ENCODE peak calls at places on chromosome 2, in five cellular contexts. X, C, L, P and K are unnamed samples.

GRCh38 chr2:47805850-47806249 is 22.9 kb downstream of the MSH6 start:
- DNase-seq in L (no peak), X (no peak), C (no peak), P (no peak), K (no peak)

GRCh38 chr2:150485871-150486538 is 1.5 kb downstream of the RND3 start:
- DNase-seq in X (peak; percentile 75), L (peak; percentile 48), P (peak; percentile 75), C (peak; percentile 62), K (peak; percentile 85)

GRCh38 chr2:216694201-216694825 is 1.0 kb downstream of the IGFBP5 start:
- DNase-seq in P (peak; percentile 80), C (peak; percentile 72), X (no peak), L (no peak), K (peak; percentile 70)

GRCh38 chr2:197932374-197932773 is 128.0 kb downstream of the PLCL1 start:
- DNase-seq in C (no peak), P (no peak), L (no peak), X (no peak), K (no peak)

GRCh38 chr2:59276033-59276432 is 1034.9 kb upstream of the FANCL start:
- DNase-seq in C (peak; percentile 39), X (no peak), P (peak; percentile 65), L (no peak), K (no peak)

GRCh38 chr2:149464396-149464795 is 123.2 kb downstream of the MMADHC start:
- DNase-seq in L (no peak), X (no peak), C (no peak), P (no peak), K (no peak)

GRCh38 chr2:237673130-237673921 is 45.9 kb downstream of the LRRFIP1 start:
- DNase-seq in L (no peak), P (no peak), X (peak; percentile 75), C (peak; percentile 65), K (peak; percentile 78)

GRCh38 chr2:72630767-72631166 is 195.1 kb downstream of the EXOC6B start:
- DNase-seq in X (peak; percentile 49), L (no peak), P (no peak), C (no peak), K (no peak)

GRCh38 chr2:121699421-121700328 is 37.0 kb downstream of the NIFK start:
- DNase-seq in C (no peak), X (peak; percentile 84), P (no peak), L (no peak), K (peak; percentile 84)

GRCh38 chr2:218813771-218814460 is 17.7 kb downstream of the PRKAG3 start:
- DNase-seq in C (no peak), P (no peak), L (no peak), X (no peak), K (no peak)

GRCh38 chr2:215680605-215681598 is 245.0 kb upstream of the FN1 start:
- DNase-seq in C (no peak), P (no peak), L (no peak), X (peak; percentile 87), K (peak; percentile 93)

GRCh38 chr2:56337342-56337741 is 153.6 kb downstream of the CCDC85A start:
- DNase-seq in X (no peak), P (no peak), C (no peak), L (no peak), K (no peak)

GRCh38 chr2:145836986-145837385 is 1317.1 kb upstream of the ZEB2 start:
- DNase-seq in C (no peak), X (no peak), P (no peak), L (no peak), K (no peak)

GRCh38 chr2:238864207-238865014 is 16.5 kb downstream of the TWIST2 start:
- DNase-seq in L (peak; percentile 69), X (peak; percentile 99), P (peak; percentile 62), C (peak; percentile 88), K (peak; percentile 99)

GRCh38 chr2:118737690-118738089 is 109.8 kb downstream of the EN1 start:
- DNase-seq in L (no peak), P (no peak), C (no peak), X (no peak), K (no peak)

GRCh38 chr2:113973856-113974255 is 84.0 kb downstream of the ACTR3 start:
- DNase-seq in C (no peak), P (no peak), L (no peak), X (no peak), K (no peak)

GRCh38 chr2:17620280-17620679 is 79.8 kb downstream of the VSNL1 start:
- DNase-seq in L (no peak), P (no peak), C (peak; percentile 38), X (peak; percentile 4), K (no peak)

GRCh38 chr2:172512810-172513523 is 42.9 kb upstream of the PDK1 start:
- DNase-seq in L (no peak), P (no peak), X (no peak), C (no peak), K (no peak)

GRCh38 chr2:107174126-107174525 is 288.2 kb upstream of the ST6GAL2 start:
- DNase-seq in P (no peak), C (no peak), L (no peak), X (no peak), K (no peak)

GRCh38 chr2:229313591-229313990 is 42.5 kb upstream of the PID1 start:
- DNase-seq in X (peak; percentile 28), C (no peak), L (no peak), P (no peak), K (peak; percentile 1)

GRCh38 chr2:179613701-179614100 is 247.7 kb downstream of the ZNF385B start:
- DNase-seq in L (no peak), P (no peak), C (no peak), X (peak; percentile 23), K (no peak)

GRCh38 chr2:102618452-102619413 is 620 bp upstream of the SLC9A2 start:
- DNase-seq in C (peak; percentile 45), P (peak; percentile 69), L (peak; percentile 47), X (no peak), K (peak; percentile 15)

GRCh38 chr2:172735646-172736418 is at the start of gene RAPGEF4:
- DNase-seq in X (no peak), P (peak; percentile 63), L (peak; percentile 36), C (peak; percentile 43), K (no peak)

GRCh38 chr2:152284398-152284797 is 50.6 kb upstream of the FMNL2 start:
- DNase-seq in L (no peak), C (no peak), P (no peak), X (no peak), K (no peak)

GRCh38 chr2:191571163-191571769 is 106.7 kb upstream of the NABP1 start:
- DNase-seq in C (no peak), P (no peak), X (peak; percentile 75), L (no peak), K (peak; percentile 50)

GRCh38 chr2:128314348-128315121 is 4.1 kb downstream of the HS6ST1 start:
- DNase-seq in P (no peak), L (no peak), X (no peak), C (no peak), K (no peak)

GRCh38 chr2:25808006-25808383 is 70.3 kb downstream of the ASXL2 start:
- DNase-seq in P (no peak), L (no peak), C (no peak), X (peak; percentile 65), K (peak; percentile 33)

GRCh38 chr2:220226541-220226940 is 599.1 kb downstream of the SLC4A3 start:
- DNase-seq in L (no peak), P (no peak), C (no peak), X (no peak), K (peak; percentile 47)

GRCh38 chr2:234985608-234986115 is 33.8 kb downstream of the SH3BP4 start:
- DNase-seq in C (no peak), P (no peak), X (no peak), L (no peak), K (no peak)
- H3K4ac ChIP-seq in C (no peak overlapping the region), P (no peak overlapping the region), X (no peak overlapping the region), L (no peak overlapping the region), K (no peak overlapping the region)

GRCh38 chr2:108620656-108621055 is 86.4 kb downstream of the LIMS1 start:
- DNase-seq in X (no peak), P (no peak), L (no peak), C (no peak), K (no peak)
- H2BK15ac ChIP-seq in X (no peak overlapping the region), P (no peak overlapping the region), L (no peak overlapping the region), C (no peak overlapping the region), K (no peak overlapping the region)

GRCh38 chr2:232008907-232009638 is 47.6 kb downstream of the DIS3L2 start:
- DNase-seq in C (no peak), P (no peak), L (no peak), X (no peak), K (peak; percentile 18)
- H4K91ac ChIP-seq in C (no peak overlapping the region), P (no peak overlapping the region), L (no peak overlapping the region), X (no peak overlapping the region), K (no peak overlapping the region)

GRCh38 chr2:226796840-226797288 is 2.8 kb downstream of the IRS1 start:
- DNase-seq in X (peak; percentile 76), L (no peak), P (no peak), C (peak; percentile 33), K (no peak)

GRCh38 chr2:226798422-226799210 is 1.0 kb downstream of the IRS1 start:
- DNase-seq in C (peak; percentile 76), L (no peak), X (peak; percentile 55), P (peak; percentile 72), K (peak; percentile 69)

GRCh38 chr2:226797989-226798421 is 1.6 kb downstream of the IRS1 start:
- DNase-seq in L (no peak), X (peak; percentile 56), P (no peak), C (no peak), K (peak; percentile 64)

GRCh38 chr2:226796012-226796839 is 3.4 kb downstream of the IRS1 start:
- DNase-seq in L (no peak), P (no peak), X (peak; percentile 14), C (no peak), K (no peak)

DNA sequence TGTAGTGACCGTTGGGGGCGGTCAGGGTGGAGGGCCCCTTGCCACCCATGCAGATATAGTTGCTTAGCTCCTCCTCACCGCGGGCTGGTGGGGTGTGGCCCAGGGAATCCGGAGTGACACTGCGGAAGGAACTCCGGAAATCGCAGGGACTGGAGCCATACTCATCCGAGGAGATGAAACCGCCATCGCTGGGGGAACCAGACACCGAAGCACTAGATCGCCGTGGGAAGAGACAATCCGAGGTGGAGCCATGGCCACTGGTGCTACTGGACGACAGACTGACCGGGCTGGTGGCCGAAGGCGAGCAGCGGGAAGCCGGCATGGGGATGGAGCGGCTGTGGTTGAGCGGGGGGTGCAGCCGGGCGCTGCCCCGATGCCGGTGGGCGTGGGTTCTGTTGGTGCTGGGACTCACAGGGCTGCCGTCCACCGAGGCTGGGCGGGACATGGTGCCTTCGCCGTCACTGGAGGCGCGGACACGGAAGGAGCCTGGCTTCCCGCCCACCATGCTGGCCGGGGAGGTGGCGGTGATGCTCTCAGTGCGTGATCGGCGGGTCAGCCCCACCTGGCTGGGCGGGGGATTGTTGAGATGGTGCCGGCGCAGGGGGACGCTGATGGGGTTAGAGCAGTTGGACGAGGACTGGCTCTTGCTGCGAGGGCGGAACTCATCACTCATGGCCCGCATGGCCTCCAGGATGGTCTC is 2.2 kb downstream of the IRS1 start:
- DNase-seq in C (peak; percentile 38), L (no peak), X (peak; percentile 75), P (no peak), K (no peak)
- H3K4ac ChIP-seq in C (no peak overlapping the region), L (no peak overlapping the region), X (peak overlapping the region; percentile 89), P (no peak overlapping the region), K (peak overlapping the region; percentile 98)

DNA sequence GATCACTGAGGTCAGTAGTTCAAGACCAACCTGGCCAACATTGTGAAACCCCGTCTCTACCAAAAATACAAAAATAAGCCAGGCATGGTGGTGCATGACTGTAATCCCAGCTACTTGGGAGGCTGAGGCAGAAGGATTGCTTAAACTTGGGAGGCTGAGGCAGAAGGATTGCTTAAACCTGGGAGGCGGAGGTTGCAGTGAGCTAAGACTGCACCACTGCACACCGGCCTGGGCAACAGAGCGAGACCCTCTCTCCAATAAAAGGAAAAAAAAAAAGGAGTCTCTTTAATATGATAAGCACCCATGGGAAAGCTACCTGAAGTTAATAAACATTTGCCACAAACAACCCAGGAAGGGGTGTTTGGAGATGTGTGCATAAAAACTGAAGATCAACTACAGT is 2.6 kb downstream of the STRN start:
- DNase-seq in X (no peak), L (no peak), C (no peak), P (no peak), K (no peak)
- H2BK15ac ChIP-seq in X (no peak overlapping the region), L (no peak overlapping the region), C (no peak overlapping the region), P (no peak overlapping the region), K (no peak overlapping the region)

GRCh38 chr2:10022464-10022863 is 20.9 kb upstream of the KLF11 start:
- DNase-seq in X (no peak), L (no peak), C (no peak), P (no peak), K (no peak)
- H4K91ac ChIP-seq in X (no peak overlapping the region), L (no peak overlapping the region), C (no peak overlapping the region), P (no peak overlapping the region), K (no peak overlapping the region)